ENCODE peak calls at places on chromosomes 7 and 10, in five cellular contexts. A is transverse colon, S is upper lobe of left lung, W is neural crest cell, Z is AG04450. Y is an unnamed sample.

GRCh38 chr10:115118346-115118745 is 25.2 kb downstream of the ATRNL1 start:
- DNase-seq in W (no peak), Z (no peak), A (no peak), S (no peak), Y (no peak)

GRCh38 chr10:5679606-5680005 is 5.0 kb upstream of the TASOR2 start:
- DNase-seq in W (no peak), A (no peak), S (no peak), Z (no peak), Y (no peak)

GRCh38 chr7:135745702-135746312 is 2.8 kb downstream of the FAM180A start:
- DNase-seq in A (peak), W (no peak), S (no peak), Z (peak), Y (no peak)

GRCh38 chr10:80260295-80261243 is 28.9 kb downstream of the MAT1A start:
- DNase-seq in Z (no peak), A (no peak), S (no peak), W (peak), Y (no peak)

GRCh38 chr7:13179011-13179574 is 491.7 kb downstream of the ARL4A start:
- DNase-seq in A (no peak), S (no peak), W (no peak), Z (no peak), Y (no peak)

GRCh38 chr10:3420527-3421469 is 248.2 kb upstream of the PITRM1 start:
- DNase-seq in A (no peak), Z (no peak), S (no peak), W (no peak), Y (no peak)

GRCh38 chr7:73429218-73429617 is 4.4 kb upstream of the FZD9 start:
- DNase-seq in S (no peak), W (peak), A (no peak), Z (no peak), Y (no peak)

GRCh38 chr7:154553711-154554265 is 449.1 kb downstream of the PAXIP1 start:
- DNase-seq in W (no peak), A (no peak), Z (no peak), S (no peak), Y (no peak)

GRCh38 chr10:96090463-96090800 is 39.7 kb upstream of the ZNF518A start:
- DNase-seq in Z (no peak), S (no peak), A (peak), W (no peak), Y (no peak)

GRCh38 chr7:106205621-106206222 is 79.1 kb downstream of the NAMPT start:
- DNase-seq in Z (no peak), S (no peak), A (no peak), W (no peak), Y (no peak)

GRCh38 chr10:44517635-44518034 is 132.7 kb upstream of the CXCL12 start:
- DNase-seq in W (no peak), Z (no peak), A (no peak), S (no peak), Y (no peak)

GRCh38 chr10:71964669-71965515 is 697 bp downstream of the CHST3 start:
- DNase-seq in A (peak), S (peak), W (no peak), Z (no peak), Y (no peak)

GRCh38 chr10:33897255-33897893 is 562.9 kb upstream of the NRP1 start:
- DNase-seq in S (no peak), Z (no peak), A (no peak), W (no peak), Y (no peak)

GRCh38 chr10:53063805-53064204 is 291.2 kb upstream of the MBL2 start:
- DNase-seq in W (no peak), A (no peak), Z (no peak), S (no peak), Y (no peak)

GRCh38 chr7:87960244-87960643 is 26.2 kb downstream of the ADAM22 start:
- DNase-seq in S (no peak), Z (no peak), W (no peak), A (no peak), Y (no peak)

GRCh38 chr10:77566228-77566627 is 71.4 kb downstream of the KCNMA1 start:
- DNase-seq in A (no peak), Z (no peak), W (no peak), S (no peak), Y (no peak)

GRCh38 chr7:128074736-128075135 is 43.5 kb upstream of the LRRC4 start:
- DNase-seq in W (no peak), Z (no peak), A (no peak), S (no peak), Y (no peak)

GRCh38 chr7:80699656-80700318 is 61.3 kb downstream of the CD36 start:
- DNase-seq in A (no peak), Z (no peak), S (no peak), W (no peak), Y (no peak)

GRCh38 chr7:55980266-55980665 is 15.9 kb downstream of the NIPSNAP2 start:
- DNase-seq in W (no peak), Z (no peak), S (no peak), A (no peak), Y (no peak)

GRCh38 chr7:93575555-93576397 is 1.3 kb upstream of the CALCR start:
- DNase-seq in A (no peak), Z (no peak), W (no peak), S (no peak), Y (no peak)

GRCh38 chr10:123943307-123943706 is 51.7 kb upstream of the CPXM2 start:
- DNase-seq in W (no peak), Z (no peak), A (no peak), S (no peak), Y (no peak)

GRCh38 chr10:83764681-83765080 is 374.6 kb upstream of the GHITM start:
- DNase-seq in A (no peak), S (no peak), Z (no peak), W (no peak), Y (no peak)

GRCh38 chr7:36119005-36119711 is 33.9 kb upstream of the EEPD1 start:
- DNase-seq in A (peak), W (no peak), Z (peak), S (peak), Y (no peak)

GRCh38 chr10:124068929-124069328 is 24.5 kb downstream of the CHST15 start:
- DNase-seq in S (no peak), Z (no peak), W (no peak), A (no peak), Y (no peak)

GRCh38 chr10:130141878-130142277 is 5.7 kb downstream of the GLRX3 start:
- DNase-seq in A (no peak), S (no peak), W (no peak), Z (no peak), Y (no peak)

GRCh38 chr7:107560898-107561516 is 2.7 kb downstream of the COG5 start:
- DNase-seq in Z (no peak), A (no peak), W (no peak), S (no peak), Y (no peak)

GRCh38 chr7:113796557-113796956 is 122.3 kb downstream of the PPP1R3A start:
- DNase-seq in A (no peak), S (no peak), Z (peak), W (no peak), Y (no peak)

GRCh38 chr7:19410096-19410495 is 264.9 kb upstream of the FERD3L start:
- DNase-seq in A (no peak), W (no peak), Z (no peak), S (no peak), Y (no peak)

GRCh38 chr10:76149602-76150138 is 718.2 kb downstream of the LRMDA start:
- DNase-seq in W (no peak), Z (no peak), A (no peak), S (no peak), Y (no peak)
- TF ChIP-seq CTCF in W (no peak), Z (no peak), A (no peak), S (no peak), Y (no peak)

GRCh38 chr7:151017953-151018420 is 6.3 kb downstream of the ATG9B start:
- DNase-seq in A (peak), W (peak), Z (no peak), S (peak), Y (peak)
- TF ChIP-seq CTCF in A (peak), W (peak), Z (peak), S (peak), Y (peak)

DNA sequence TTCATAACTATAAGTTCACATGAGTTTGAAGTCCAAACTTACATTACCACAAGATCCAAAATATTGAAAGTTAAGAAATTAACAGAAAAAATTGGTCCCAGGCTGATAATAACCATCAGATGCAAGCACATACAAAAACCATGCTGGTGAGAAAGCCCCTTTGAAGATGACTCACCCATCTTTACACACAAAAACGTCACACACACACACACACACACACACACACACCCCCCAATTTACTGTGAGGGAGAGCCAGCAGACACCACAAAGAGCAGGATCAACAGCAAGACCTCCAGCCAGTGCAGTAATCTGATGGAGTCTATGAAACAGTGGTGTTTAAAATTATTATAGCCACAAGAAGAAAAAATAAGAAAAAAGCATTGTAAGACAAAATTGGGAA is 50.1 kb upstream of the DRGX start:
- DNase-seq in W (no peak), S (no peak), A (no peak), Z (no peak), Y (no peak)
- TF ChIP-seq CTCF in W (no peak), S (no peak), A (no peak), Z (no peak), Y (no peak)

DNA sequence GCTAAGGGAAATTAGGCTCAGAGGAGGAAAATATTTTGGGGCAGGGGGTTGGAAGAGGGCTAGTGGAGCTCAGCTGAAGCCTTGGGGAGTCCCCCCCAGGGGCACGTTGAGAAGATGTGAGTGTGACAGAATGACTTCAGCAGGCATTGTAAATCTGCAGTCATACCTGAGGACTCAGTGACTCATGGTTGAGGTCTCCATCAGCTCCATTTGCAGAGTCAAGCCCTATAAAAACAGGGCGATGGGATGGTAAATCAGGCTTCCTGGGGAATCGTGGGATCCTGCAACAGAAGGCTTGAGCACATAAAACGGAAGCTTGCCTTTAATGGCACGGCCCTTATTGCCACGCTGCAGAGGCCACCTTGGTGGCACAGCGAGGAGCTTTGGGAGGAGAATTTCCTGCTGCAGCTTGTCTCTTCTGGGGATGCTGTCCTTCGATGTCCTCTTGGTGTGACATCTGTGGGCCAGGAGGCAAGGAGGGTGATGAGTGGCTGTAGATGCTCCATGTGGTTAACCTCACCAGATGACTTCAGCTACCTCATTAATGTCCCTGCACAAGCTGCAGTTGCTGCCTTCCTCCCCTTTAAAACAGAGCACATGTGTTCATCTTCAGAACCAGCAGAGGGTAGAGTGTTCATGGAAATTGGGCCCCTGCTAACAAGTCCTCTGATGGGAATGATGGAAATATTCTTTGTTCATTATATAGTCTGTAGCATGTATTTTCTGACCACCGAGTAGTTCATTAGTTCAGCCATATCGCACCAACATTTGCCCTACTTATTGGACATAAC is 285.9 kb downstream of the LRMDA start:
- DNase-seq in Z (no peak), W (no peak), A (no peak), S (no peak), Y (no peak)
- TF ChIP-seq CTCF in Z (no peak), W (no peak), A (no peak), S (no peak), Y (no peak)

GRCh38 chr10:12348870-12349627 is at the start of gene CAMK1D:
- DNase-seq in Z (peak), S (peak), W (peak), A (peak), Y (peak)
- TF ChIP-seq CTCF in Z (peak), S (peak), W (peak), A (peak), Y (peak)

DNA sequence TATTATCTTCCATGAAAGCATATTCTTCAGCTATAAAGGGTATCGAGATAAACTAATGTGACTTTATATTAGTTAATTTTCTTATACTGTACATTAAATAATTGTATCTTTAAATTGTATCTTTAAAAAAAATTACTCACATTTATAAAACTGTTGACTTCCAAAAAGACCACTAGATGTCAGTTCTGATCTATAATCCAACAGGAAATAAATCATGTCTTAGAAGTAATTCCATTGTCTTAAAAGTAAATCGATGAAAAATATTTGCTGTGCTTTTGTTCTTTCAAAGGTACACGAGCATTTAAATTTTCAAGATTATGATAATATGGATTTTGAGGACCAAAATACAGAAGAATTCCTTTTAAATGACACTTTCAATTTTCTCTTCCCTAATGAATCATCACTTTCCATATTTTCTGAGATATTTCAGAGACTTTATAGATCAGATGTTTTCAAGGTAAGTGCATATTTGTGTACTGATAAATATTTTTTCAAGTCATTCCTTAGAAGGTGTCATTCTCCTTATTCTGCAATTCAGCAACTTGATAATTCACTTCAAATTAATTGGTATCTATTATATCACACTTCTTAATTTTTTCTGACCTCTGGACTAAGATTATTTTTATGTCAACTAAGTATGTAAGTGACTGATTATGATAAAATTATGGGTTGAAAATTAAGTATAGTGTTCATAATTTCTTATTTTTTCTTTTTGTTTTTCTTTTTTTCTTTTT is 138.5 kb downstream of the CPED1 start:
- DNase-seq in A (no peak), S (no peak), Z (no peak), W (no peak), Y (no peak)
- TF ChIP-seq CTCF in A (peak), S (no peak), Z (peak), W (peak), Y (no peak)

GRCh38 chr10:111277685-111278084 is 200.9 kb downstream of the ADRA2A start:
- DNase-seq in Z (no peak), S (no peak), W (no peak), A (no peak), Y (no peak)

DNA sequence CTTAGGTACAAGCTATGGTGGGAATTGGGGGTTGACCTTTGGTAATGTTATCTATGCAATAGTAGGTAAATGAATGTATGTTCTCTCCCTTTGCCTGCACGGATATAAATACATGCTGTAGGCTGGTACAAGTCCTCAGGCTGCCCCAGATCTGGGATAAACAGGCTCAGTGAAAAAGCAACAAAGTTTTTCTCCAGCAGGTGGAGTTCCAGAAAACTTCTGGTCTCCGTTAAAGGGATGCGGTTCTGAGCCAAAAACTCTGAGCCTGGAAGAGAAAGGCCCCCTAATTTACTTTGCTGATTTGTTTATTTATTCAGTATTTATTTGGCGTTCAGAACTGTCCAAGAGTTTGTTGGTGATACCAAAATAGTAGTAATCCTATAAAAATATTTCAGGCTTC is 204.7 kb downstream of the ADRA2A start:
- DNase-seq in Z (no peak), S (no peak), W (no peak), A (no peak), Y (no peak)
- TF ChIP-seq CTCF in Z (no peak), S (peak), W (peak), A (peak), Y (no peak)

Y was measured in natural killer cell.